ENCODE peak calls at places on chromosomes 11 and 22, in four cellular contexts. Y is K562, Z is HepG2, T is GM12878. B is an unnamed sample.

GRCh38 chr11:124839051-124839971 is 25.9 kb upstream of the ROBO3 start:
- DNase-seq in Y (peak), Z (no peak), T (no peak), B (peak)

GRCh38 chr11:131744847-131745246 is 374.4 kb downstream of the NTM start:
- DNase-seq in Y (no peak), Z (no peak), T (no peak), B (no peak)

GRCh38 chr11:8838248-8838647 is 72.7 kb upstream of the AKIP1 start:
- DNase-seq in Y (no peak), Z (no peak), T (no peak), B (no peak)

GRCh38 chr11:72038491-72038890 is 39.8 kb downstream of the IL18BP start:
- DNase-seq in Y (peak), Z (no peak), T (no peak), B (no peak)

GRCh38 chr22:24315367-24315781 is 44.7 kb downstream of the SPECC1L start:
- DNase-seq in Y (no peak), Z (peak), T (no peak), B (no peak)

GRCh38 chr11:118633319-118633690 is 25.9 kb downstream of the PHLDB1 start:
- DNase-seq in Y (no peak), Z (no peak), T (no peak), B (no peak)

GRCh38 chr22:41305646-41306045 is 4.3 kb downstream of the ZC3H7B start:
- DNase-seq in Y (no peak), Z (no peak), T (no peak), B (no peak)

GRCh38 chr11:45092901-45093760 is 53.3 kb upstream of the PRDM11 start:
- DNase-seq in Y (no peak), Z (no peak), T (no peak), B (no peak)

GRCh38 chr11:1521382-1522080 is 35.0 kb upstream of the MOB2 start:
- DNase-seq in Y (no peak), Z (no peak), T (peak), B (no peak)

GRCh38 chr22:48944433-48944755 is 883.3 kb downstream of the BRD1 start:
- DNase-seq in Y (no peak), Z (no peak), T (no peak), B (no peak)

GRCh38 chr11:120121914-120122473 is 15.9 kb downstream of the TRIM29 start:
- DNase-seq in Y (no peak), Z (peak), T (no peak), B (no peak)

GRCh38 chr11:1852271-1852877 is 510 bp upstream of the LSP1 start:
- DNase-seq in Y (no peak), Z (no peak), T (no peak), B (no peak)

GRCh38 chr22:26949193-26949592 is 291.8 kb downstream of the MIAT start:
- DNase-seq in Y (peak), Z (no peak), T (no peak), B (peak)

GRCh38 chr11:102287963-102288744 is 29.1 kb upstream of the BIRC3 start:
- DNase-seq in Y (peak), Z (peak), T (peak), B (no peak)

GRCh38 chr11:61493832-61494231 is 14.7 kb upstream of the LRRC10B start:
- DNase-seq in Y (no peak), Z (no peak), T (no peak), B (no peak)

GRCh38 chr11:69837791-69838190 is 18.6 kb upstream of the FGF3 start:
- DNase-seq in Y (no peak), Z (no peak), T (no peak), B (no peak)

GRCh38 chr11:103730151-103730940 is 306.1 kb upstream of the DDI1 start:
- DNase-seq in Y (no peak), Z (no peak), T (no peak), B (no peak)

GRCh38 chr22:27088026-27088425 is 430.6 kb downstream of the MIAT start:
- DNase-seq in Y (no peak), Z (no peak), T (no peak), B (no peak)

GRCh38 chr22:32818446-32819115 is 17.1 kb downstream of the TIMP3 start:
- DNase-seq in Y (no peak), Z (no peak), T (no peak), B (no peak)

GRCh38 chr11:118918128-118918685 is 7.5 kb downstream of the BCL9L start:
- DNase-seq in Y (peak), Z (peak), T (no peak), B (peak)

GRCh38 chr22:49855491-49855911 is 1.9 kb downstream of the ZBED4 start:
- DNase-seq in Y (no peak), Z (no peak), T (no peak), B (no peak)

GRCh38 chr22:24333301-24333700 is 62.7 kb downstream of the SPECC1L start:
- DNase-seq in Y (no peak), Z (no peak), T (no peak), B (no peak)

GRCh38 chr11:74018331-74019005 is 9.6 kb upstream of the UCP3 start:
- DNase-seq in Y (no peak), Z (peak), T (no peak), B (no peak)

GRCh38 chr11:33936745-33937612 is 45.1 kb upstream of the LMO2 start:
- DNase-seq in Y (peak), Z (no peak), T (no peak), B (no peak)

GRCh38 chr22:26712158-26712557 is 54.8 kb downstream of the MIAT start:
- DNase-seq in Y (no peak), Z (no peak), T (no peak), B (no peak)

GRCh38 chr11:77204792-77205466 is 76.9 kb downstream of the MYO7A start:
- DNase-seq in Y (no peak), Z (no peak), T (no peak), B (no peak)

GRCh38 chr11:84564180-84564866 is 1062.8 kb downstream of the DLG2 start:
- DNase-seq in Y (peak), Z (peak), T (no peak), B (peak)

GRCh38 chr22:40202225-40202944 is 24.7 kb downstream of the TNRC6B start:
- DNase-seq in Y (peak), Z (no peak), T (no peak), B (no peak)

GRCh38 chr22:19851291-19852176 is 3.1 kb downstream of the GNB1L start:
- DNase-seq in Y (no peak), Z (no peak), T (no peak), B (no peak)

GRCh38 chr22:46102159-46102558 is 48.2 kb upstream of the PPARA start:
- DNase-seq in Y (no peak), Z (no peak), T (no peak), B (no peak)

GRCh38 chr22:23652286-23652685 is 20.2 kb upstream of the DRICH1 start:
- DNase-seq in Y (no peak), Z (no peak), T (no peak), B (no peak)

DNA sequence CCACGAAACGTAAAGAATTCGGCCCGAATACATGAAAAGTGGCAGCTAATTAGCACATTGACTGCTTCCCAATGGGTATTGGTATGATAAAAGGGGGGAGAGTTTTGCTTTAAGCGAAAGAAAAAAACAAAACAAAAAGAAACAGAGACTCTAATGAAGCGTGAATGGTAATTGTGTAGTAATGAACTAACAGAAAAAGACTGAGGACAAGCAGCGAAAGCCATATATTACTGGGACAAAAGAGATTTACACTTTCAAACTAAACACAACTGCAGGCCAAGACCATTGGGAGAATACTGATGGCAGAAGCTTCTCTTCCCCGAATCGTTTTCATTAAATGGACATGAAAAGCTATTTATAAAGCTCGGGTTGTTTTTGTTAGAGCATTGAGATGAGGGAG is 2.5 kb downstream of the DBX1 start:
- DNase-seq in Y (no peak), Z (no peak), T (no peak), B (no peak)
- TF ChIP-seq CBFB in Y (no peak), Z (no peak), T (no peak), B (no peak)

GRCh38 chr11:31340903-31341572 is 28.5 kb downstream of the DCDC1 start:
- DNase-seq in Y (peak), Z (peak), T (no peak), B (peak)
- TF ChIP-seq SP1 in Y (no peak), Z (no peak), T (no peak), B (no peak)

DNA sequence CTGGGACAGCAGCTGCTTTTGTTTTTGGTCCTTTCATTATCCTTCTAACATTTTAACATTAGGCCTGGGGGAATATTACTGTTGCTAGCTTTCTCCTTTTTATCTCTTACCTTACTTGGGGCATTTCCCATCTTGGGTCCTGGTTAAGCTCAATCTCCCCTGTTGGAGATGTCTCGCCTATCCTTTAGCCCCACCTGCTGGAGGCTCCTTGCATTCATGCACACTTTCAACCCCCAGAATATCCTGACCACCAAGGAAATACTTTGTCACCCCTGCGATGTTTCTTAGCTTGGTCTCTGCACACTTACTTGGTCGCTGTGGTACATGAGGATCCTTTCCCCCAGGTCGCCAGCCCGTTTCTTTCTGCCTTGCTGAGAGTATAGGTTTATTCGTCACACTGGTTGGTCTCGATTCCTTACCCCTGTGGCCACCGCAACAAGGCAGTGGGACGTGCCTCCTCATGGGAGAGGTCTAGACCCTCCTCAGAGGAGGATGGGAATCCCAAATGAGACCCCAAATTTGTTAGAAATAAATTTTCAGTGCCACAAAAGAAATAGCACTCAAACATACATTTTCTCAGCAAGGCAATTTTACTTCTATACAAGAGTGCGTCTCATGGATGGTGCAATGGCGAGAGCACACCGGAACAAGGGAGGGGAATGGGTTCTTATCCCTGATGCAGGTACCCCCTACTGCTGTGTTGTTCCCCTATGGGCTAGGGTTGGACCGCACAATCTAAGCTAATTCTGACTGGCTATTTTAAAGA is 5.4 kb upstream of the TXN2 start:
- DNase-seq in Y (peak), Z (peak), T (no peak), B (peak)
- TF ChIP-seq CTCF in Y (peak), Z (peak), T (peak), B (peak)

DNA sequence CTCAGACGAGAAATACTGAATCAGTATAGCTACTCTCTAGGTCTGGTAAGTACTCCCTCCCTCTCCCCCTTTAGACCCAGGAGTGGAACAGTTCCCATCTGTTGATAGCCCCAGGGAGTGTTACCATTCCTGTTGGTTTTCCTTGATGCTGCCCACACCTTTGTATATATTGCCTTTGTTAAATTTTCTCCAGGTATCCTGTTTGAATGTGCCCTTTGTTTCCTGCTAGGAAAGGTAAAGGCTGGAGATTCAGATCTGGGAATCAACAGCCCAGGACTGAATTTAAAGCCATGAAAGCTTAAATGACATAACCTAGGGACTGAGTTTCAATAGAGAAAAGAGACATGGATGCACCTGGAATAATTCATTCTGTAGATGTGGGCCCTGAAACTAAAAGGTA is 68.3 kb downstream of the CCDC83 start:
- DNase-seq in Y (no peak), Z (peak), T (no peak), B (no peak)
- TF ChIP-seq CBFB in Y (no peak), Z (no peak), T (no peak), B (no peak)

DNA sequence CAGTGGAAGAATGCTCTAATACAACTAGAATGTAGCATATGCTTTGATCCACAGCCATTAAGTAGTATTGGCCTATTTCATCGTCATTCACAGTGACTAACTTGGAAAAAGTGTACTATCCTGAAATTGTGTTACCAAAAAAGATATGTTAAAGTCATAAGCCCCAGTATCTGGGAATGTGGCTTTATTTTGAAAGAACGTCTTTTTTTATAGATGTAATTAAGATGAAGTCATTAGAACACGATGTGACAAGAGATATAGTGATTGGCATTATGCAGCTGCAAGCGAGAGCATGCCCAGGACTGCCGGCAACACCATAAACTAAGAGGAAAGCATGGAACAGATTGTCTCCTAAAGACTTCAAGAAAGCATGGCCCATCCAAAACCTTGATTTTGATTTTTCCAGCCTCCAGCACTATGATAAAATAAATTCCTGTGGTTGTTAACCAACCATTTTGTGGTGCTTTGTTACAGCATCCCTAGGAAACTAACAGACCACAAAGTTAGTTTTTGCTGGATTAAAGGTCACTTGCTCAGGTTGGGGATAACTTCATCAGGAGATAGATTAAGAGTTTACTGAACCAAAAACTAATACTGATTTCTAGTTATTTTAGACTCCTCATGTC is 870.6 kb upstream of the LRRC4C start:
- DNase-seq in Y (no peak), Z (no peak), T (no peak), B (no peak)
- TF ChIP-seq SP1 in Y (no peak), Z (no peak), T (no peak), B (no peak)

GRCh38 chr11:106159846-106160245 is 82.4 kb downstream of the AASDHPPT start:
- DNase-seq in Y (no peak), Z (no peak), T (no peak), B (no peak)

GRCh38 chr11:106152824-106153223 is 75.4 kb downstream of the AASDHPPT start:
- DNase-seq in Y (no peak), Z (no peak), T (no peak), B (no peak)

GRCh38 chr11:106152013-106152412 is 74.6 kb downstream of the AASDHPPT start:
- DNase-seq in Y (no peak), Z (no peak), T (no peak), B (no peak)

GRCh38 chr11:106160494-106160893 is 83.0 kb downstream of the AASDHPPT start:
- DNase-seq in Y (no peak), Z (no peak), T (no peak), B (no peak)

DNA sequence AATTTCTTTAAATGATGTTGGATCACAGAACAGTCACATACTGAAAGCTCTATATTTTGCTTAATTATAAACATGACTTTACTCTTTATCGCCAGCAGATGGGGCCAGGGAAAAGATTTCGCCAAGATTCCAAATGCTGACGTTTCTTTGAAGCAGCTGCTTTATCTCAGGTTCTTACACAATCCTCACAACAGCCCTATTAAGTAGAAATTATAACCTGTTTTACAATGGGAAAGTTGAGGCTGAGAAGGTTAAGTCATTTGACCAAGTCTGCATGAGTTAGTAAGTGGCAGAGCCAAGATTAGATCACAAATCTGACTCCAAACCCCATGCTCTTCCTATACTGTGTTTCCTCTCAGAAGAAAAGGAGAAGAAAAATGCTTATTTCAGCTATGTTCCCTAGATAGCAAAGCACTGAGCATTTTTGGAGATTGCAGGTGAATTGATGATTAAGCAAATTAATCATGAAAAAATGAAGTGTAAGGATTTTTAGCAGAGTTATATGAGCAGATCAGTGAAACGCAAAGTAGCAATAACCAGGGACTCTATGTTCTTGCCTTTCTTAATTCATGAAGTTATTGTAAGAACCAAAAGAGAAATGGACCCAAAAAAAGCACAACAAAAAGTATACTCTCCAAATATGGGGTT is 79.0 kb downstream of the AASDHPPT start:
- DNase-seq in Y (peak), Z (peak), T (peak), B (no peak)
- TF ChIP-seq CTCF in Y (peak), Z (peak), T (peak), B (peak)

B was measured in WTC11.